ENCODE peak calls at places on chromosomes 13 and 19, in nine cellular contexts. J, K, R, G, M, Z, F, W and O are unnamed samples.

GRCh38 chr19:33241091-33241529 is 15.5 kb upstream of the SLC7A10 start:
- DNase-seq in W (no peak), K (no peak), G (no peak), Z (no peak), R (no peak), J (no peak), F (no peak), M (no peak), O (no peak)

GRCh38 chr19:29545866-29546582 is 20.2 kb downstream of the VSTM2B start:
- DNase-seq in W (no peak), M (no peak), F (no peak), J (no peak), G (peak), R (no peak), K (no peak), Z (no peak), O (no peak)

GRCh38 chr19:6593651-6594416 is 2.9 kb upstream of the CD70 start:
- DNase-seq in G (no peak), F (no peak), M (no peak), Z (no peak), R (no peak), W (no peak), J (no peak), K (no peak), O (no peak)

GRCh38 chr13:44191103-44191502 is 182.5 kb upstream of the SERP2 start:
- DNase-seq in W (no peak), F (no peak), R (no peak), Z (no peak), G (no peak), J (no peak), M (no peak), K (no peak), O (no peak)

GRCh38 chr13:112466132-112467025 is 90.2 kb downstream of the SPACA7 start:
- DNase-seq in R (no peak), J (no peak), M (no peak), Z (no peak), F (no peak), G (no peak), K (no peak), W (no peak), O (no peak)

GRCh38 chr19:17243340-17243853 is 2.3 kb downstream of the NR2F6 start:
- DNase-seq in G (no peak), M (no peak), F (no peak), R (no peak), W (no peak), K (no peak), J (no peak), Z (no peak), O (no peak)

GRCh38 chr19:44757735-44758505 is 9.4 kb downstream of the BCL3 start:
- DNase-seq in J (peak), W (no peak), R (no peak), K (no peak), Z (peak), M (no peak), F (no peak), G (peak), O (no peak)

GRCh38 chr13:95745752-95746151 is 68.8 kb downstream of the DNAJC3 start:
- DNase-seq in F (no peak), W (no peak), G (no peak), R (no peak), M (no peak), K (no peak), J (no peak), Z (peak), O (no peak)

GRCh38 chr13:102773441-102774209 is at the start of gene TEX30:
- DNase-seq in F (peak), Z (peak), W (peak), G (peak), J (peak), M (peak), R (peak), K (peak), O (peak)

GRCh38 chr13:70483599-70484276 is 375.5 kb upstream of the KLHL1 start:
- DNase-seq in Z (no peak), W (no peak), J (no peak), K (no peak), R (no peak), M (no peak), G (no peak), F (no peak), O (no peak)

GRCh38 chr13:80605007-80605406 is 264.1 kb upstream of the SPRY2 start:
- DNase-seq in Z (no peak), F (no peak), K (no peak), W (no peak), G (no peak), J (no peak), R (no peak), M (no peak), O (peak)

GRCh38 chr19:11375143-11375948 is 880 bp downstream of the SWSAP1 start:
- DNase-seq in F (no peak), R (peak), M (peak), K (no peak), G (no peak), W (no peak), J (peak), Z (peak), O (no peak)

GRCh38 chr19:858868-859843 is at the start of gene CFD:
- DNase-seq in Z (no peak), K (no peak), M (no peak), W (no peak), G (no peak), R (no peak), J (peak), F (no peak), O (no peak)